ENCODE peak calls at places on chromosomes 1 and 21, in five cellular contexts. U is GOT3, V is GDM1, L is HL-60, E is RWPE1. T is an unnamed sample.

GRCh38 chr1:184791199-184791935 is 36.7 kb upstream of the EDEM3 start:
- DNase-seq in U (no peak), V (no peak), L (no peak), E (no peak), T (no peak)

GRCh38 chr1:156889802-156890585 is 3.5 kb upstream of the PEAR1 start:
- DNase-seq in U (no peak), V (peak; percentile 50), L (peak; percentile 66), E (peak; percentile 60), T (peak; percentile 76)

GRCh38 chr1:2347409-2347785 is 44.0 kb downstream of the MORN1 start:
- DNase-seq in U (no peak), V (no peak), L (no peak), E (no peak), T (no peak)

GRCh38 chr21:39561128-39561527 is 51.6 kb upstream of the B3GALT5 start:
- DNase-seq in U (no peak), V (no peak), L (no peak), E (no peak), T (no peak)

GRCh38 chr1:22918644-22919043 is 54.0 kb downstream of the LACTBL1 start:
- DNase-seq in U (no peak), V (no peak), L (no peak), E (no peak), T (no peak)

GRCh38 chr1:46550751-46551231 is 656 bp downstream of the KNCN start:
- DNase-seq in U (no peak), V (no peak), L (no peak), E (no peak), T (no peak)

GRCh38 chr1:172719694-172720138 is 60.8 kb downstream of the FASLG start:
- DNase-seq in U (no peak), V (peak; percentile 35), L (no peak), E (peak; percentile 42), T (peak; percentile 60)

GRCh38 chr1:10918531-10918930 is 93.9 kb upstream of the TARDBP start:
- DNase-seq in U (no peak), V (no peak), L (no peak), E (no peak), T (no peak)

GRCh38 chr1:31004231-31004621 is 61.3 kb downstream of the PUM1 start:
- DNase-seq in U (no peak), V (no peak), L (no peak), E (no peak), T (no peak)

GRCh38 chr1:55958498-55958897 is 620.9 kb downstream of the PLPP3 start:
- DNase-seq in U (no peak), V (no peak), L (no peak), E (no peak), T (no peak)

GRCh38 chr1:9181176-9181906 is 52.4 kb upstream of the GPR157 start:
- DNase-seq in U (no peak), V (peak; percentile 60), L (no peak), E (peak; percentile 59), T (peak; percentile 58)

GRCh38 chr1:7580923-7581753 is 190.0 kb upstream of the VAMP3 start:
- DNase-seq in U (peak; percentile 33), V (no peak), L (no peak), E (no peak), T (no peak)

GRCh38 chr21:21163904-21164303 is 165.7 kb downstream of the NCAM2 start:
- DNase-seq in U (no peak), V (no peak), L (peak; percentile 5), E (peak; percentile 23), T (peak; percentile 45)

GRCh38 chr1:86753700-86754099 is 49.3 kb downstream of the SH3GLB1 start:
- DNase-seq in U (no peak), V (no peak), L (no peak), E (peak; percentile 19), T (peak; percentile 45)

GRCh38 chr21:43775795-43776430 is at the start of gene CSTB:
- DNase-seq in U (no peak), V (peak; percentile 65), L (peak; percentile 74), E (peak; percentile 60), T (peak; percentile 53)

GRCh38 chr21:34544032-34544496 is 32.1 kb upstream of the KCNE1 start:
- DNase-seq in U (no peak), V (peak; percentile 15), L (peak; percentile 68), E (peak; percentile 78), T (peak; percentile 86)